ENCODE peak calls at places on chromosome 14, in seven cellular contexts. Q, A, Y, X, S, P and K are unnamed samples.

GRCh38 chr14:59576332-59577294 is at the start of gene CCDC175:
- DNase-seq in Q (peak; percentile 75), A (peak; percentile 52), Y (no peak), X (peak; percentile 67), S (peak; percentile 91), P (peak; percentile 98), K (peak; percentile 21)

GRCh38 chr14:67738740-67739504 is 37.2 kb downstream of the RDH12 start:
- DNase-seq in Q (peak; percentile 64), A (no peak), Y (peak; percentile 47), X (no peak), S (no peak), P (no peak), K (peak; percentile 94)

GRCh38 chr14:41606249-41607118 is at the start of gene LRFN5:
- DNase-seq in Q (peak; percentile 34), A (no peak), Y (no peak), X (no peak), S (peak; percentile 52), P (peak; percentile 69), K (no peak)

GRCh38 chr14:102849522-102850379 is 72.5 kb downstream of the TRAF3 start:
- DNase-seq in Q (no peak), A (no peak), Y (no peak), X (no peak), S (no peak), P (no peak), K (no peak)

GRCh38 chr14:67495827-67496226 is 7.3 kb upstream of the TMEM229B start:
- DNase-seq in Q (no peak), A (no peak), Y (no peak), X (no peak), S (no peak), P (no peak), K (no peak)

GRCh38 chr14:69323266-69323966 is 63.5 kb downstream of the GALNT16 start:
- DNase-seq in Q (no peak), A (no peak), Y (no peak), X (no peak), S (no peak), P (no peak), K (no peak)

GRCh38 chr14:30888480-30889243 is 14.3 kb downstream of the COCH start:
- DNase-seq in Q (no peak), A (no peak), Y (no peak), X (no peak), S (no peak), P (no peak), K (no peak)

GRCh38 chr14:100303179-100303578 is 3.1 kb downstream of the SLC25A29 start:
- DNase-seq in Q (peak; percentile 66), A (no peak), Y (no peak), X (no peak), S (no peak), P (peak; percentile 42), K (no peak)

GRCh38 chr14:60277605-60278190 is 28.7 kb downstream of the PPM1A start:
- DNase-seq in Q (no peak), A (no peak), Y (no peak), X (no peak), S (no peak), P (no peak), K (no peak)

GRCh38 chr14:75188520-75189267 is 12.3 kb upstream of the TMED10 start:
- DNase-seq in Q (no peak), A (peak; percentile 98), Y (no peak), X (no peak), S (no peak), P (no peak), K (no peak)